ENCODE peak calls at places on chromosomes 6 and 20, in seven cellular contexts. V is brain microvascular endothelial cell, M is heart right ventricle, Z is coronary artery, I is left ventricle myocardium inferior, E is Caco-2, N is progenitor cell of endocrine pancreas. L is an unnamed sample.

GRCh38 chr6:15948930-15949900 is 179.7 kb upstream of the MYLIP start:
- DNase-seq in E (peak; percentile 76), M (no peak), I (no peak), Z (no peak), V (peak; percentile 2), N (peak; percentile 26), L (no peak)

GRCh38 chr6:57423468-57423867 is 106.0 kb downstream of the PRIM2 start:
- DNase-seq in V (no peak), E (no peak), I (no peak), N (no peak), M (no peak), Z (no peak), L (no peak)

GRCh38 chr20:31751126-31751525 is 12.0 kb downstream of the TPX2 start:
- DNase-seq in I (no peak), Z (no peak), E (no peak), M (no peak), N (no peak), V (peak; percentile 79), L (no peak)

GRCh38 chr6:43933111-43933885 is 163.3 kb downstream of the VEGFA start:
- DNase-seq in I (peak; percentile 4), M (no peak), N (no peak), Z (no peak), V (no peak), E (peak; percentile 40), L (no peak)

GRCh38 chr6:73652637-73653570 is 888 bp downstream of the SLC17A5 start:
- DNase-seq in N (peak; percentile 36), Z (peak; percentile 79), E (peak; percentile 67), V (peak; percentile 47), I (peak; percentile 43), M (peak; percentile 54), L (no peak)

GRCh38 chr6:156396068-156396771 is 381.0 kb upstream of the ARID1B start:
- DNase-seq in V (no peak), N (no peak), E (no peak), M (no peak), I (no peak), Z (no peak), L (no peak)

GRCh38 chr6:11423072-11423471 is 114.5 kb upstream of the TMEM170B start:
- DNase-seq in M (no peak), E (no peak), V (no peak), I (no peak), N (no peak), Z (no peak), L (no peak)

GRCh38 chr6:14258695-14259655 is 141.4 kb downstream of the CD83 start:
- DNase-seq in V (no peak), M (no peak), I (no peak), N (no peak), Z (peak; percentile 22), E (no peak), L (no peak)

GRCh38 chr6:11855743-11856142 is 77.1 kb upstream of the ADTRP start:
- DNase-seq in E (no peak), I (no peak), M (no peak), V (no peak), Z (no peak), N (no peak), L (no peak)

GRCh38 chr6:162615016-162615717 is 112.4 kb downstream of the PRKN start:
- DNase-seq in V (no peak), Z (no peak), I (no peak), M (no peak), E (no peak), N (no peak), L (no peak)

GRCh38 chr6:53035549-53036213 is 29.5 kb upstream of the FBXO9 start:
- DNase-seq in I (no peak), Z (no peak), M (no peak), V (no peak), N (no peak), E (no peak), L (no peak)

GRCh38 chr6:7919871-7920270 is 9.3 kb upstream of the TXNDC5 start:
- DNase-seq in Z (no peak), M (no peak), N (no peak), I (no peak), E (no peak), V (no peak), L (no peak)

GRCh38 chr6:146200136-146200708 is 171.4 kb downstream of the GRM1 start:
- DNase-seq in E (no peak), I (no peak), Z (no peak), N (no peak), M (no peak), V (peak; percentile 3), L (no peak)

GRCh38 chr6:167116109-167116837 is 6.6 kb upstream of the CCR6 start:
- DNase-seq in E (no peak), V (no peak), I (no peak), Z (no peak), M (no peak), N (no peak), L (no peak)

GRCh38 chr6:116115781-116116180 is 10.2 kb downstream of the COL10A1 start:
- DNase-seq in Z (no peak), E (no peak), M (no peak), N (no peak), V (no peak), I (no peak), L (no peak)

DNA sequence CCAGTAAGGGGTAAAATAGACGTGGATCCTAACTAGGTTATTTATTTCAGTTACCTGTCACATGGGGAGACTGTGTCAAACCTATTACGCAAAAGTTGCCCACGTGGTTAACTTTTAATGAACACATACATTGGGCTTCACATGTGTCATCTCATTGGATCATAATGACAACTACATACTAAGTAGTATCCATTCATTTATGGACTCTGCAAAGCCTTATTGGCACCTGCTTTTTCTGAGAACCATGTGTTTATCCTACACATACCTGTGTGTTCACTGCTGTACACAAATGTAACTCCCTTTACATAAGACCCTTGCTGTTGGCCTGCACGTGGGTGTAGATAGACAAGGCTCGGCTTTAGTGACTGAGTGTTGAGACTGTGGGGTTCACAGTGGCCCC is 5.1 kb downstream of the BPIFA1 start:
- DNase-seq in N (no peak), I (no peak), E (no peak), V (no peak), M (no peak), Z (no peak), L (no peak)
- TF ChIP-seq CTCF in N (no peak), I (no peak), E (no peak), V (no peak), M (no peak), Z (no peak), L (no peak)

DNA sequence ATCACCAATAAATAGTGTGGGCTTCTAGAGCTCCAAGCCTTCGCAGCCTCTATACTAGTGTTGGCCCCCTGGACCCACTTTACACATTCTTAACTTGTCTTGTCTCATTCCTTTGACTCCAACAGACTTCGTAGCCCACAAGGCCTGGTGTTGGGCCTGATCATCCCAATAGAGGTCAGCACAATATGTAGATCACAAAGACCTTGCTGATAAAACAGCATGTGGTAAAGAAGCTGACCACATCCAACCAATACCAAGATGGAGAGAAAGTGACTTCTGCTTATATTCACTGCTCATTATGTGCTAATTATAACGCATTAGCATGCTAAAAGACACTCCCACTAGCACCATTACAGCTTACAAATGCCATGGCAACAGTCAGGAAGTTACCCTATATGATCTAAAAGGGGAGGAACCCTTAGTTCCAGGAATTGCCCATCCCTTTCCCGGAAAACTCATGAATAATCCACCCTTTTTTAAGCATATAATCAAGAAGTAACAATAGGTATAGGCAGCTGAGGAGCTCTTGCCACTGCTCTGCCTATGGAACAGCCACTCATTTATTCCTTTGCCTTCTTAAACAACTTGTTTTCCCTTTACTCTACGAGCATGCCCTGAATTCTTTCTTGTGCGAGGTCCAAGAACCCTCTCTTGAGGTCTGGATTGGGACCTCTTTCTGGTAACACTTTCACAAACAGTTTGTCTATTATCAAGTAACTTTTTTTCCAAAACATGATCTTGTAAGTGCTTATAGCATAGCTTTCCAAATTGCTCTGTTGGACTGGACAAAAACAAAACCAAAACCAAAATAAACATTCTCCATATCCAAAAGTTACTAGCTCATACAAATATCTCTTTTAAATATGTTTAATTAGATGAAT is 54.6 kb upstream of the ECHDC1 start:
- DNase-seq in E (no peak), M (no peak), Z (no peak), N (no peak), V (no peak), I (no peak), L (no peak)
- TF ChIP-seq CTCF in E (no peak), M (no peak), Z (no peak), N (no peak), V (no peak), I (no peak), L (no peak)

GRCh38 chr20:5100684-5101347 is 18.9 kb downstream of the PCNA start:
- DNase-seq in Z (peak; percentile 82), M (peak; percentile 73), I (peak; percentile 76), N (peak; percentile 63), V (peak; percentile 64), E (peak; percentile 81), L (no peak)
- TF ChIP-seq CTCF in Z (peak; percentile 79), M (peak; percentile 90), I (peak; percentile 88), N (peak; percentile 94), V (peak; percentile 87), E (peak; percentile 85), L (peak; percentile 98)

GRCh38 chr20:49483706-49484101 is 1.2 kb upstream of the KCNB1 start:
- DNase-seq in M (no peak), I (no peak), V (no peak), N (no peak), Z (no peak), E (peak; percentile 40), L (no peak)

GRCh38 chr20:49483018-49483705 is 694 bp upstream of the KCNB1 start:
- DNase-seq in E (no peak), M (no peak), Z (no peak), V (no peak), I (no peak), N (no peak), L (no peak)

GRCh38 chr20:49482173-49482572 is 295 bp downstream of the KCNB1 start:
- DNase-seq in V (no peak), N (no peak), M (peak; percentile 9), Z (no peak), E (no peak), I (no peak), L (no peak)

GRCh38 chr20:49481116-49481515 is 1.4 kb downstream of the KCNB1 start:
- DNase-seq in I (no peak), E (no peak), M (no peak), N (no peak), V (no peak), Z (no peak), L (no peak)

GRCh38 chr20:49482621-49483017 is at the start of gene KCNB1:
- DNase-seq in V (peak; percentile 11), Z (peak; percentile 77), N (peak; percentile 85), M (peak; percentile 60), E (peak; percentile 92), I (peak; percentile 56), L (no peak)
- TF ChIP-seq CTCF in V (no peak), Z (no peak), N (peak; percentile 23), M (no peak), E (peak; percentile 15), I (no peak), L (peak; percentile 38)

DNA sequence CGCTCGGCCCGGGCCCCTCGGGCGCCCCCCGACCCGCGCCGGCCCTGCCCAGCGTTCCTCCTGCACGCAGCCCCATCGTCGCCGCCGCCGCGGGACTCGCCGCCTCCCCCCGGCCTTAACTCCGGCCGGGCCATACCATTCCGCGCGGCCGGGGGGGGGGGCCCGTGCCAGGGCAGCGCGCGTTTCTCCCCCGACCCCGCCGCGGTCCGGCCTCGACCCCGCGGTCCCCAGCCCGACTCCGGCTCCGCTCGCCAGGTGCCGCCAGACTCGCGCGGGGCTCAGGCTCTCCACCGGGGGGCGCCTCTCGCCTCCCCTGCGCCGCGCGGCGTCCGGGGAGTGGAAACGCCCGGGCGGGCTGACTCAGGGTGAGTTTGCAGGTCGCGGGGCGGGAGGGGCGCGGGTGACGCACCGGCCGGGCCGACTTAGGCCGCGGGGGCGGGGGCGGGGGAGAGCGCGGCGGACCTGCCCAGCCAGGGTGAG is at the start of gene SRXN1:
- DNase-seq in Z (peak; percentile 93), V (peak; percentile 80), I (peak; percentile 94), E (peak; percentile 97), N (peak; percentile 88), M (peak; percentile 93), L (no peak)
- TF ChIP-seq CTCF in Z (no peak), V (peak; percentile 39), I (peak; percentile 73), E (peak; percentile 66), N (peak; percentile 72), M (peak; percentile 63), L (peak; percentile 80)